ENCODE peak calls at places on chromosomes 2 and 18, in seven cellular contexts. B, Q, W, T, G, V and O are unnamed samples.

GRCh38 chr2:240917009-240917683 is 11.0 kb downstream of the CROCC2 start:
- DNase-seq in B (no peak), G (no peak), V (no peak), W (no peak), T (peak), Q (no peak), O (no peak)

GRCh38 chr2:55743583-55743982 is 49.9 kb upstream of the PNPT1 start:
- DNase-seq in V (no peak), G (no peak), T (no peak), Q (no peak), B (no peak), W (peak), O (no peak)

GRCh38 chr2:86243950-86244733 is 44.9 kb downstream of the MRPL35 start:
- DNase-seq in T (no peak), B (no peak), Q (no peak), V (no peak), W (no peak), G (no peak), O (no peak)

GRCh38 chr18:77654302-77654701 is 404.7 kb downstream of the GALR1 start:
- DNase-seq in W (no peak), B (no peak), V (no peak), G (no peak), T (no peak), Q (no peak), O (no peak)

GRCh38 chr2:238302076-238302475 is 13.7 kb upstream of the PER2 start:
- DNase-seq in V (no peak), W (peak), B (no peak), G (no peak), T (no peak), Q (no peak), O (no peak)

GRCh38 chr2:144629937-144630336 is 110.0 kb upstream of the ZEB2 start:
- DNase-seq in V (no peak), T (no peak), B (no peak), Q (no peak), G (no peak), W (peak), O (no peak)

GRCh38 chr18:7784171-7784570 is 217.1 kb downstream of the PTPRM start:
- DNase-seq in T (no peak), V (no peak), W (no peak), Q (no peak), G (no peak), B (no peak), O (no peak)

GRCh38 chr18:38174173-38174572 is 608.6 kb upstream of the CELF4 start:
- DNase-seq in T (no peak), V (no peak), Q (no peak), G (no peak), B (no peak), W (no peak), O (no peak)

GRCh38 chr2:102271844-102272243 is 39.5 kb upstream of the IL1RL1 start:
- DNase-seq in V (no peak), T (no peak), Q (no peak), B (peak), W (no peak), G (no peak), O (no peak)

GRCh38 chr2:233121856-233122255 is 61.7 kb downstream of the INPP5D start:
- DNase-seq in W (no peak), B (no peak), G (no peak), V (no peak), Q (no peak), T (no peak), O (no peak)

GRCh38 chr2:233119806-233120205 is 59.7 kb downstream of the INPP5D start:
- DNase-seq in Q (no peak), V (no peak), T (no peak), G (no peak), W (no peak), B (no peak), O (no peak)

GRCh38 chr2:233124449-233125080 is 64.4 kb downstream of the INPP5D start:
- DNase-seq in T (no peak), V (no peak), W (no peak), B (no peak), G (no peak), Q (no peak), O (no peak)

GRCh38 chr2:233120459-233120858 is 60.3 kb downstream of the INPP5D start:
- DNase-seq in G (no peak), T (no peak), V (no peak), B (no peak), Q (no peak), W (no peak), O (no peak)

DNA sequence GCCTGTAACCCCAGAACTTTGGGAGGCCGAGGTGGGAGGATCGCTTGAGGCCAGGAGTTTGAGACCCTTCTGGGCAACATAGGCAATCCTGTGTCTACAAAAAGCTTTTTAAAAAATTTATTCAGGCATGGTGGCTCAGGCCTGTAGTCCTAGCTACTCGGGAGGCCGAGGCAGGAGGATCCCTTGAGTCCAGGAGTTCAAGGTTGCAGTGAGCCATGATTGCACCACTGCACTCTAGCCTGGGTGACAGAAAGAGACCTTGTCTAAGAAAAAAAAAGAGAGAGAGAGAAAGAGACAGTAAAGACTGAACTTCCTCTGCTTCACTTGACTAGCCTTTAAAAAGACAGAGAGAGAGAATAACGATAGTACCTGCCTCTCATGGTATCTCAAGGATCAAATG is 62.4 kb downstream of the INPP5D start:
- DNase-seq in G (no peak), V (no peak), T (no peak), W (no peak), Q (no peak), B (no peak), O (no peak)
- TF ChIP-seq CTCF in G (no peak), V (no peak), T (no peak), W (no peak), Q (no peak), B (no peak), O (no peak)

DNA sequence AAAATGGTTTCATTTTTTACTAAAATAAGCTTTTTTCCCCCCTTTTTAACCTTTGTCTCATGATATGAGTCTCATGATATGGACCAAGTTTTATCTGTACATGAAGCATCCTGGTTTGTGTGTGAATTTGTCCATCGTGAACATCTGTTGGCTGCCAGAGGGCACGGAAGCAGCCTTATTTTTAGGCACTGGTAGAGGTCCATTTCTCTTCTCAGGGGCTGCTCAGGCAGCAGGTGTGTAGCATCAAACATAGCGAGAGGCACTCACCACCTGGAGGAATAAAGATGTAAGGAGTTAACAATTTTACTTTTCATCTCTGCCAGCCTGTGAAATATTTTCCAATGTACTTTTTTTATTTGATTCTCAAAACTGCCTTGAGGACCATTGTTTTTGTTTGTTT is 134.5 kb downstream of the RHBDD1 start:
- DNase-seq in W (no peak), V (no peak), B (no peak), G (no peak), Q (no peak), T (no peak), O (no peak)
- H3K4me3 ChIP-seq in W (no peak), V (no peak), B (no peak), G (no peak), Q (no peak), T (no peak), O (no peak)

GRCh38 chr18:31941010-31941809 is 1.7 kb downstream of the TRAPPC8 start:
- DNase-seq in T (no peak), Q (no peak), W (peak), B (no peak), V (no peak), G (no peak), O (no peak)
- TF ChIP-seq CTCF in T (no peak), Q (no peak), W (no peak), B (no peak), V (no peak), G (no peak), O (no peak)

GRCh38 chr18:13811993-13812392 is 12.0 kb upstream of the MC5R start:
- DNase-seq in W (no peak), T (no peak), V (no peak), B (no peak), G (peak), Q (no peak), O (no peak)
- H3K4me3 ChIP-seq in W (no peak), T (no peak), V (no peak), B (no peak), G (no peak), Q (no peak), O (no peak)